ENCODE peak calls at places on chromosomes 16 and 17, in seven cellular contexts. X is endothelial cell of umbilical vein, A is A549, V is IMR-90, J is body of pancreas, Q is adrenal gland, U is breast epithelium. N is an unnamed sample.

GRCh38 chr17:8290043-8290442 is 1.6 kb downstream of the RANGRF start:
- DNase-seq in X (no peak), A (no peak), V (peak; percentile 34), J (no peak), Q (no peak), U (no peak), N (peak; percentile 50)

GRCh38 chr17:68598545-68598961 is 2.6 kb downstream of the FAM20A start:
- DNase-seq in X (no peak), U (no peak), A (no peak), V (no peak), Q (no peak), J (no peak), N (no peak)

GRCh38 chr17:64073771-64074703 is 53.6 kb upstream of the ICAM2 start:
- DNase-seq in Q (no peak), X (no peak), A (no peak), J (no peak), V (no peak), U (no peak), N (no peak)

GRCh38 chr16:77223184-77223583 is 24.0 kb downstream of the SYCE1L start:
- DNase-seq in X (no peak), J (no peak), U (no peak), A (no peak), Q (no peak), V (no peak), N (peak; percentile 23)

GRCh38 chr17:66726371-66726770 is 108.5 kb upstream of the CACNG5 start:
- DNase-seq in V (no peak), X (no peak), A (no peak), Q (no peak), J (no peak), U (no peak), N (no peak)

GRCh38 chr17:3738562-3739295 is 15.0 kb downstream of the HASPIN start:
- DNase-seq in J (peak; percentile 85), A (no peak), Q (no peak), U (peak; percentile 38), X (no peak), V (peak; percentile 10), N (no peak)

GRCh38 chr17:58332720-58333395 is 4.3 kb upstream of the TSPOAP1 start:
- DNase-seq in A (no peak), J (no peak), V (no peak), X (no peak), U (no peak), Q (no peak), N (no peak)

GRCh38 chr16:69307091-69307490 is 4.1 kb upstream of the VPS4A start:
- DNase-seq in X (no peak), U (no peak), A (no peak), Q (no peak), V (no peak), J (no peak), N (no peak)

GRCh38 chr16:81514041-81514559 is 69.5 kb downstream of the CMIP start:
- DNase-seq in X (no peak), U (no peak), A (no peak), J (no peak), V (no peak), Q (no peak), N (no peak)

GRCh38 chr16:59048876-59049275 is 314.8 kb upstream of the GOT2 start:
- DNase-seq in A (no peak), X (peak; percentile 74), V (no peak), J (no peak), Q (no peak), U (no peak), N (no peak)

GRCh38 chr16:50603206-50604064 is 55.2 kb downstream of the NKD1 start:
- DNase-seq in Q (no peak), X (no peak), A (no peak), V (no peak), U (peak; percentile 27), J (no peak), N (no peak)

GRCh38 chr16:53518550-53519416 is 15.8 kb upstream of the AKTIP start:
- DNase-seq in A (no peak), Q (no peak), V (peak; percentile 54), J (peak; percentile 36), X (peak; percentile 92), U (peak; percentile 26), N (no peak)

GRCh38 chr17:53719229-53719628 is 103.5 kb upstream of the KIF2B start:
- DNase-seq in V (no peak), X (no peak), J (no peak), Q (no peak), A (no peak), U (no peak), N (no peak)

GRCh38 chr17:64036198-64036922 is 15.9 kb upstream of the ICAM2 start:
- DNase-seq in U (no peak), J (no peak), A (no peak), X (no peak), Q (no peak), V (no peak), N (no peak)

GRCh38 chr17:80885922-80886582 is 105.6 kb upstream of the CHMP6 start:
- DNase-seq in Q (no peak), V (no peak), A (no peak), X (no peak), J (no peak), U (no peak), N (no peak)

GRCh38 chr17:48723555-48724239 is 712 bp downstream of the PRAC2 start:
- DNase-seq in A (no peak), Q (no peak), V (no peak), U (no peak), X (no peak), J (no peak), N (no peak)

GRCh38 chr17:15469260-15469659 is 1.8 kb upstream of the CDRT4 start:
- DNase-seq in A (no peak), V (peak; percentile 52), X (peak; percentile 72), J (no peak), U (no peak), Q (no peak), N (no peak)

GRCh38 chr17:45371414-45372324 is 54.8 kb upstream of the MAP3K14 start:
- DNase-seq in X (peak; percentile 93), J (peak; percentile 83), A (peak; percentile 98), U (peak; percentile 92), Q (peak; percentile 76), V (peak; percentile 96), N (peak; percentile 96)

GRCh38 chr17:79518330-79519151 is 92.3 kb downstream of the RBFOX3 start:
- DNase-seq in A (no peak), V (no peak), Q (no peak), U (no peak), J (no peak), X (no peak), N (no peak)

GRCh38 chr16:31215287-31216115 is 1.4 kb downstream of the PYDC1 start:
- DNase-seq in U (peak; percentile 23), V (peak; percentile 55), A (peak; percentile 91), Q (peak; percentile 58), X (peak; percentile 21), J (peak; percentile 67), N (peak; percentile 99)
- TF ChIP-seq POLR2A in U (no peak), V (no peak), A (peak; percentile 61), Q (no peak), X (no peak), J (peak; percentile 31), N (no peak)

DNA sequence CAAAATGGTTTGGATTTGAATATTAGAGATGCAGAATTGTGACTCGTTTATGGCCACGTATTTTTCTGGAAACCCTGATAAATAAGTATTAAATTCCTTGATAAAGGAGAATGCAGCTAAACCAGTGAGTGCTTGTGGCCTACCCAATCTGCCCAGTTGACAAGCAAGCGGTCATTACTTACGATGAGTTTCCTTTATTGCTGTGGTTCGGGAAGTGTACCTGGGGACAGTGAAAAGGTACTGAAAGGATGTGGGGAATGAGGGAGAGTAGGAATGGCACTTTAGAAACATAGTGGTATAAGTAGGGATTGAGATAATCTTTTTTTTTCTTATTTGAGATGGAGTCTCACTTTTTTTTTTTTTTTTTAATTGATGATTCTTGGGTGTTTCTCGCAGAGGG is 33.8 kb downstream of the RBBP6 start:
- DNase-seq in X (no peak), J (no peak), Q (no peak), A (no peak), U (no peak), V (no peak), N (no peak)
- TF ChIP-seq POLR2A in X (no peak), J (no peak), Q (no peak), A (no peak), U (no peak), V (no peak), N (no peak)

GRCh38 chr17:81915331-81915730 is 2.6 kb downstream of the SIRT7 start:
- DNase-seq in A (no peak), U (no peak), Q (no peak), V (no peak), J (no peak), X (no peak), N (no peak)

GRCh38 chr17:81914103-81914850 is 3.1 kb upstream of the PCYT2 start:
- DNase-seq in U (no peak), J (no peak), X (no peak), A (no peak), Q (no peak), V (no peak), N (no peak)

GRCh38 chr17:81918762-81919545 is 978 bp upstream of the SIRT7 start:
- DNase-seq in X (no peak), Q (no peak), J (no peak), A (no peak), V (no peak), U (no peak), N (no peak)

GRCh38 chr17:81920612-81921530 is 2.9 kb upstream of the SIRT7 start:
- DNase-seq in V (no peak), X (no peak), Q (no peak), A (no peak), J (no peak), U (no peak), N (no peak)

DNA sequence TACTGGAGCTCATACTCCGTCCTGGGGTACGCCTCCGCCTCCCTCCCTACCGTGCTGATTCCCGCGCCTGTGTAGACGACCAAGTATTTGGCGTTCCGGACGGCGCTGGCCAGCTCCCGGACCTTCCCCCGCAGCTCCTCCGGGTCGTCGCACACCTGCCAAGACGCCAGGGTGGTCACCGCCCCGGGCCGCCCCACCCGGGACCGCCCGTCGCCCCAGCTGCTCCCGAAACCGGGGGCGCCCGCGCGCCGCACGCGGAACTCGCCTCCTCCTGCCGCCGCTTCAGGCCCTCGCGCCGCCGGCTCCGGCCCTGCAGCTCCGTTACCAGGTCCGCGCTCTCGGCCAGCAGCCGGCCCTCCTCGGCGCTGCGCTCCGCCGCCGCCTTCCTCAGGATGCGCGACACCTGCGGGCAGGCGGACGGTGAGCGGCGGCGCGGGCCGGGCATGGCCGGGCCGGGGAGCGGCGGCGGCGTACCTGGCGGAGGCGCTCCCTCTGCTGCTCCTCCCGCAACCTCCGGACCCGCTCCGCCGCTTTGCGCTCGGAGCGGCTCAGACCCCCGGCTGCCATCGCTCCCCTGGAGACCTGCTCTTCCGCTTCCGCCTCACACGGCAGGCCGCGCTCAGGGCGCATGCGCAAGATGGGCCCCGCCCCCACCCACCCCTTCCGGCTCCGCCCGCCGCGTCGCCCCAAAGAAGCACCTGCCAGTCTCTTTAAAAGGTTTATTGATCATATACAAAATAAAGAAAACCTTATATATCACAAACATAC is at the start of gene SIRT7:
- DNase-seq in A (peak; percentile 97), Q (peak; percentile 77), V (peak; percentile 58), J (peak; percentile 74), U (peak; percentile 48), X (peak; percentile 74), N (peak; percentile 97)
- TF ChIP-seq POLR2A in A (peak; percentile 69), Q (no peak), V (no peak), J (peak; percentile 56), U (no peak), X (peak; percentile 54), N (peak; percentile 65)

DNA sequence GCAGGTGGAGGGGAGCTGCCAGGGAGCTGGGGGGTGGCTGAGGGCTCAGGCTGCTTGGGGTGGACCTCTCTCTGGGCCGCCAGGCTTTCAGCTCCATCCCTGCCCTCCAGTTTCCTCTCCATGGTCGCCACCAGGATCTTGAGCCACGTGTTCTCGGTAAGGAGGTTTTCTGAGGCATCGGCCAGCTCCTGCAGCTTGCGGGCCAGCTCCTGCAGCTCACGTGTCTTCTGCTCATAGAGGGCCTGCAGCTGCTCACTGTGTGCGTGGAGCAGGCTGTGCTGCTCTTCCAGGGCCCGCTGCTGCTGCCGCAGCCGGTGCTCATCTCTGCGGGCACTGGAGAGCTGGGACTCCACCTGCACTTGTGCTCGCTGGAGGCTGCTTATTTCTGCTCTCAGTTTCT is 11.0 kb downstream of the SNN start:
- DNase-seq in J (no peak), U (no peak), Q (no peak), V (no peak), X (no peak), A (no peak), N (no peak)
- TF ChIP-seq POLR2A in J (no peak), U (no peak), Q (no peak), V (no peak), X (no peak), A (no peak), N (no peak)

N was measured in H54.